ENCODE peak calls at places on chromosomes 5 and 9, in four cellular contexts. One of them, this sample, is unnamed.

GRCh38 chr9:105911104-105911911 is 217.0 kb downstream of the TMEM38B start:
- DNase-seq in adrenal gland: no peak
- DNase-seq in effector memory CD4-positive, alpha-beta T cell: no peak
- DNase-seq in T-helper 9 cell: no peak
- DNase-seq in this sample: peak

GRCh38 chr5:141672856-141673813 is 8.9 kb downstream of the ARAP3 start:
- DNase-seq in adrenal gland: no peak
- DNase-seq in effector memory CD4-positive, alpha-beta T cell: no peak
- DNase-seq in T-helper 9 cell: no peak
- DNase-seq in this sample: no peak

GRCh38 chr9:25700430-25700829 is 22.2 kb upstream of the TUSC1 start:
- DNase-seq in effector memory CD4-positive, alpha-beta T cell: no peak
- DNase-seq in adrenal gland: no peak
- DNase-seq in T-helper 9 cell: no peak
- DNase-seq in this sample: no peak

GRCh38 chr5:1564824-1565736 is 41.3 kb upstream of the LPCAT1 start:
- DNase-seq in T-helper 9 cell: no peak
- DNase-seq in adrenal gland: no peak
- DNase-seq in effector memory CD4-positive, alpha-beta T cell: no peak
- DNase-seq in this sample: no peak

GRCh38 chr9:137270929-137271695 is 6.4 kb upstream of the TOR4A start:
- DNase-seq in T-helper 9 cell: no peak
- DNase-seq in adrenal gland: no peak
- DNase-seq in effector memory CD4-positive, alpha-beta T cell: no peak
- DNase-seq in this sample: no peak

GRCh38 chr5:27592231-27592630 is 553.8 kb upstream of the CDH9 start:
- DNase-seq in T-helper 9 cell: no peak
- DNase-seq in effector memory CD4-positive, alpha-beta T cell: no peak
- DNase-seq in adrenal gland: no peak
- DNase-seq in this sample: no peak

GRCh38 chr5:128629162-128629561 is 91.1 kb upstream of the FBN2 start:
- DNase-seq in adrenal gland: no peak
- DNase-seq in T-helper 9 cell: no peak
- DNase-seq in effector memory CD4-positive, alpha-beta T cell: no peak
- DNase-seq in this sample: no peak

GRCh38 chr5:69467442-69468225 is 25.0 kb upstream of the OCLN start:
- DNase-seq in effector memory CD4-positive, alpha-beta T cell: no peak
- DNase-seq in T-helper 9 cell: no peak
- DNase-seq in adrenal gland: no peak
- DNase-seq in this sample: no peak

GRCh38 chr9:122642226-122642625 is 15.2 kb downstream of the OR1B1 start:
- DNase-seq in adrenal gland: no peak
- DNase-seq in T-helper 9 cell: no peak
- DNase-seq in effector memory CD4-positive, alpha-beta T cell: no peak
- DNase-seq in this sample: no peak

GRCh38 chr9:129336130-129336528 is 158.1 kb upstream of the IER5L start:
- DNase-seq in effector memory CD4-positive, alpha-beta T cell: no peak
- DNase-seq in T-helper 9 cell: no peak
- DNase-seq in adrenal gland: no peak
- DNase-seq in this sample: no peak

GRCh38 chr9:3179716-3180115 is 335.8 kb upstream of the PUM3 start:
- DNase-seq in effector memory CD4-positive, alpha-beta T cell: no peak
- DNase-seq in T-helper 9 cell: no peak
- DNase-seq in adrenal gland: no peak
- DNase-seq in this sample: no peak

GRCh38 chr9:36102742-36103495 is 33.6 kb upstream of the GLIPR2 start:
- DNase-seq in T-helper 9 cell: peak
- DNase-seq in effector memory CD4-positive, alpha-beta T cell: peak
- DNase-seq in adrenal gland: peak
- DNase-seq in this sample: peak

GRCh38 chr9:83457005-83457404 is 81.2 kb downstream of the FRMD3 start:
- DNase-seq in effector memory CD4-positive, alpha-beta T cell: no peak
- DNase-seq in adrenal gland: no peak
- DNase-seq in T-helper 9 cell: no peak
- DNase-seq in this sample: no peak

GRCh38 chr5:178108966-178109365 is 4.4 kb upstream of the N4BP3 start:
- DNase-seq in T-helper 9 cell: no peak
- DNase-seq in adrenal gland: no peak
- DNase-seq in effector memory CD4-positive, alpha-beta T cell: no peak
- DNase-seq in this sample: no peak

GRCh38 chr5:88606626-88607025 is 276.4 kb downstream of the MEF2C start:
- DNase-seq in T-helper 9 cell: no peak
- DNase-seq in adrenal gland: no peak
- DNase-seq in effector memory CD4-positive, alpha-beta T cell: no peak
- DNase-seq in this sample: no peak

GRCh38 chr5:164358531-164359259 is 853.3 kb downstream of the MAT2B start:
- DNase-seq in adrenal gland: no peak
- DNase-seq in effector memory CD4-positive, alpha-beta T cell: no peak
- DNase-seq in T-helper 9 cell: no peak
- DNase-seq in this sample: no peak

GRCh38 chr5:132407970-132408369 is 38.5 kb downstream of the SLC22A5 start:
- DNase-seq in adrenal gland: no peak
- DNase-seq in effector memory CD4-positive, alpha-beta T cell: no peak
- DNase-seq in T-helper 9 cell: no peak
- DNase-seq in this sample: no peak

GRCh38 chr5:75053286-75054109 is 1.1 kb upstream of the GCNT4 start:
- DNase-seq in effector memory CD4-positive, alpha-beta T cell: peak
- DNase-seq in adrenal gland: peak
- DNase-seq in T-helper 9 cell: peak
- DNase-seq in this sample: peak

GRCh38 chr5:56494300-56494704 is 261.2 kb upstream of the ANKRD55 start:
- DNase-seq in adrenal gland: no peak
- DNase-seq in T-helper 9 cell: no peak
- DNase-seq in effector memory CD4-positive, alpha-beta T cell: no peak
- DNase-seq in this sample: no peak

GRCh38 chr5:120293796-120294195 is 170.3 kb upstream of the PRR16 start:
- DNase-seq in adrenal gland: no peak
- DNase-seq in T-helper 9 cell: no peak
- DNase-seq in effector memory CD4-positive, alpha-beta T cell: no peak
- DNase-seq in this sample: no peak